ENCODE peak calls at places on chromosomes 1 and 21, in seven cellular contexts. T, B, F, C, K, Y and A are unnamed samples.
A peak's percentile ranks its signal among the peaks of the same experiment; 100 is the strongest.

GRCh38 chr1:224632381-224632871 is 16.3 kb downstream of the CNIH3 start:
- DNase-seq in T (no peak), B (no peak), F (no peak), C (no peak), K (no peak), Y (no peak), A (no peak)

GRCh38 chr1:180614746-180615145 is 17.1 kb upstream of the XPR1 start:
- DNase-seq in T (no peak), B (peak; percentile 11), F (no peak), C (no peak), K (no peak), Y (no peak), A (no peak)

GRCh38 chr1:147337040-147337439 is 94.6 kb downstream of the CHD1L start:
- DNase-seq in T (no peak), B (no peak), F (no peak), C (peak; percentile 24), K (no peak), Y (no peak), A (no peak)

GRCh38 chr1:203325004-203325417 is 19.7 kb downstream of the BTG2 start:
- DNase-seq in T (peak; percentile 57), B (no peak), F (no peak), C (peak; percentile 46), K (no peak), Y (no peak), A (no peak)

GRCh38 chr1:47434051-47434842 is 3.6 kb upstream of the FOXD2 start:
- DNase-seq in T (no peak), B (no peak), F (peak; percentile 32), C (peak; percentile 47), K (no peak), Y (no peak), A (no peak)

GRCh38 chr1:170700842-170701305 is 36.9 kb downstream of the PRRX1 start:
- DNase-seq in T (no peak), B (no peak), F (no peak), C (no peak), K (no peak), Y (no peak), A (no peak)

GRCh38 chr1:201714542-201715276 is 114.2 kb upstream of the IPO9 start:
- DNase-seq in T (no peak), B (no peak), F (peak; percentile 100), C (no peak), K (peak; percentile 2), Y (no peak), A (no peak)

GRCh38 chr21:42228709-42229220 is 9.8 kb downstream of the ABCG1 start:
- DNase-seq in T (no peak), B (no peak), F (no peak), C (no peak), K (no peak), Y (peak; percentile 65), A (no peak)

GRCh38 chr1:19644761-19645543 is 841 bp downstream of the NBL1 start:
- DNase-seq in T (no peak), B (no peak), F (no peak), C (peak; percentile 50), K (no peak), Y (no peak), A (no peak)

GRCh38 chr1:231162300-231162969 is 577 bp downstream of the TRIM67 start:
- DNase-seq in T (no peak), B (no peak), F (no peak), C (peak; percentile 87), K (no peak), Y (no peak), A (no peak)

GRCh38 chr1:172727956-172728603 is 69.2 kb downstream of the FASLG start:
- DNase-seq in T (no peak), B (no peak), F (peak; percentile 10), C (no peak), K (peak; percentile 58), Y (peak; percentile 36), A (peak; percentile 74)

GRCh38 chr1:109370712-109371270 is 26.9 kb downstream of the SORT1 start:
- DNase-seq in T (no peak), B (no peak), F (peak; percentile 78), C (no peak), K (peak; percentile 32), Y (peak; percentile 16), A (no peak)

GRCh38 chr1:186082235-186082937 is 292.7 kb downstream of the TPR start:
- DNase-seq in T (no peak), B (peak; percentile 99), F (peak; percentile 18), C (peak; percentile 69), K (peak; percentile 83), Y (peak; percentile 96), A (peak; percentile 91)

GRCh38 chr1:167819849-167820683 is 93.9 kb downstream of the ADCY10 start:
- DNase-seq in T (no peak), B (no peak), F (peak; percentile 40), C (peak; percentile 72), K (no peak), Y (no peak), A (no peak)

GRCh38 chr1:234724517-234725176 is 114.7 kb upstream of the IRF2BP2 start:
- DNase-seq in T (peak; percentile 17), B (no peak), F (no peak), C (no peak), K (peak; percentile 29), Y (peak; percentile 62), A (no peak)

GRCh38 chr1:36735939-36736730 is 253.4 kb upstream of the CSF3R start:
- DNase-seq in T (no peak), B (no peak), F (no peak), C (no peak), K (no peak), Y (no peak), A (no peak)

GRCh38 chr1:23200885-23201284 is 16.4 kb downstream of the HTR1D start:
- DNase-seq in T (no peak), B (no peak), F (no peak), C (no peak), K (no peak), Y (no peak), A (no peak)

GRCh38 chr1:226482975-226483660 is 65.4 kb upstream of the STUM start:
- DNase-seq in T (no peak), B (no peak), F (no peak), C (no peak), K (no peak), Y (no peak), A (no peak)

GRCh38 chr1:31511848-31512615 is 64.3 kb upstream of the TINAGL1 start:
- DNase-seq in T (no peak), B (no peak), F (no peak), C (no peak), K (no peak), Y (no peak), A (no peak)

GRCh38 chr21:33825898-33826297 is 89.7 kb downstream of the ATP5PO start:
- DNase-seq in T (no peak), B (no peak), F (peak; percentile 13), C (no peak), K (no peak), Y (no peak), A (no peak)

GRCh38 chr1:62725255-62725654 is 37.1 kb upstream of the DOCK7 start:
- DNase-seq in T (no peak), B (no peak), F (peak; percentile 47), C (no peak), K (peak; percentile 21), Y (peak; percentile 6), A (no peak)

GRCh38 chr21:36701912-36702621 is 3.2 kb downstream of the SIM2 start:
- DNase-seq in T (no peak), B (no peak), F (no peak), C (no peak), K (no peak), Y (no peak), A (no peak)

GRCh38 chr1:148264374-148265276 is 112.5 kb upstream of the NBPF11 start:
- DNase-seq in T (no peak), B (no peak), F (peak; percentile 86), C (peak; percentile 55), K (no peak), Y (no peak), A (no peak)

GRCh38 chr1:24119859-24120756 is 8.2 kb upstream of the MYOM3 start:
- DNase-seq in T (no peak), B (no peak), F (no peak), C (no peak), K (no peak), Y (no peak), A (no peak)

GRCh38 chr1:192805832-192806323 is 3.0 kb upstream of the RGS2 start:
- DNase-seq in T (peak; percentile 20), B (no peak), F (peak; percentile 87), C (no peak), K (peak; percentile 94), Y (peak; percentile 93), A (peak; percentile 62)

GRCh38 chr1:27637052-27637451 is 2.1 kb upstream of the FGR start:
- DNase-seq in T (no peak), B (no peak), F (no peak), C (no peak), K (no peak), Y (no peak), A (no peak)

GRCh38 chr1:65724151-65724550 is 68.5 kb upstream of the PDE4B start:
- DNase-seq in T (no peak), B (no peak), F (no peak), C (no peak), K (no peak), Y (no peak), A (no peak)

GRCh38 chr1:51768971-51769601 is 109.4 kb downstream of the NRDC start:
- DNase-seq in T (no peak), B (peak; percentile 9), F (peak; percentile 63), C (peak; percentile 4), K (peak; percentile 80), Y (peak; percentile 24), A (no peak)

GRCh38 chr1:201540846-201541735 is 2.2 kb downstream of the NAV1 start:
- DNase-seq in T (no peak), B (no peak), F (no peak), C (no peak), K (no peak), Y (no peak), A (no peak)

GRCh38 chr1:115343200-115343737 is 5.2 kb upstream of the NGF start:
- DNase-seq in T (no peak), B (no peak), F (no peak), C (no peak), K (no peak), Y (no peak), A (no peak)

GRCh38 chr1:58968360-58968952 is 184.6 kb upstream of the JUN start:
- DNase-seq in T (no peak), B (peak; percentile 8), F (peak; percentile 72), C (no peak), K (no peak), Y (no peak), A (no peak)

GRCh38 chr1:35660581-35661473 is 19.5 kb upstream of the PSMB2 start:
- DNase-seq in T (no peak), B (no peak), F (peak; percentile 4), C (peak; percentile 71), K (peak; percentile 9), Y (no peak), A (no peak)

GRCh38 chr1:152760551-152761190 is 2.8 kb downstream of the KPRP start:
- DNase-seq in T (no peak), B (no peak), F (no peak), C (no peak), K (no peak), Y (no peak), A (no peak)

GRCh38 chr1:182662121-182662890 is 22.1 kb downstream of the RGS8 start:
- DNase-seq in T (no peak), B (no peak), F (no peak), C (no peak), K (no peak), Y (no peak), A (no peak)

GRCh38 chr21:21187579-21187978 is 189.4 kb downstream of the NCAM2 start:
- DNase-seq in T (no peak), B (no peak), F (no peak), C (no peak), K (no peak), Y (no peak), A (no peak)